ENCODE peak calls at places on chromosomes 2 and 18, in six cellular contexts. E is transverse colon, H is lung, Q is D721Med, J is hepatocyte, U is activated B cell treated with CpG ODN at 0.5 μM for 24 hours. D is an unnamed sample.

GRCh38 chr2:236180831-236181453 is 12.8 kb upstream of the GBX2 start:
- DNase-seq in E (peak), H (no peak), Q (no peak), J (peak), U (no peak), D (no peak)

GRCh38 chr2:17373041-17373440 is 145.2 kb downstream of the RAD51AP2 start:
- DNase-seq in E (no peak), H (no peak), Q (no peak), J (no peak), U (no peak), D (no peak)

GRCh38 chr2:232626584-232626983 is 6.8 kb upstream of the EFHD1 start:
- DNase-seq in E (no peak), H (no peak), Q (no peak), J (no peak), U (no peak), D (no peak)

GRCh38 chr18:26813043-26813442 is 52.5 kb downstream of the AQP4 start:
- DNase-seq in E (peak), H (peak), Q (no peak), J (peak), U (no peak), D (no peak)

GRCh38 chr2:197198890-197199289 is 111.7 kb downstream of the ANKRD44 start:
- DNase-seq in E (peak), H (peak), Q (no peak), J (no peak), U (peak), D (peak)

GRCh38 chr18:74589820-74590219 is 7.8 kb upstream of the ZNF407 start:
- DNase-seq in E (no peak), H (no peak), Q (no peak), J (no peak), U (no peak), D (no peak)

GRCh38 chr18:48829443-48830149 is 121.2 kb downstream of the SMAD7 start:
- DNase-seq in E (no peak), H (no peak), Q (no peak), J (peak), U (peak), D (no peak)

GRCh38 chr2:23486676-23487075 is 101.7 kb downstream of the KLHL29 start:
- DNase-seq in E (no peak), H (no peak), Q (no peak), J (no peak), U (no peak), D (no peak)

GRCh38 chr2:85111819-85112281 is 21.3 kb upstream of the TCF7L1 start:
- DNase-seq in E (no peak), H (no peak), Q (no peak), J (no peak), U (no peak), D (no peak)

GRCh38 chr2:5915926-5916325 is 223.7 kb downstream of the SOX11 start:
- DNase-seq in E (no peak), H (peak), Q (no peak), J (peak), U (no peak), D (no peak)

GRCh38 chr2:216880509-216881184 is 20.8 kb upstream of the TNP1 start:
- DNase-seq in E (peak), H (no peak), Q (no peak), J (peak), U (no peak), D (no peak)

GRCh38 chr2:226308981-226309380 is 490.6 kb downstream of the IRS1 start:
- DNase-seq in E (no peak), H (no peak), Q (no peak), J (no peak), U (no peak), D (no peak)

GRCh38 chr18:35776481-35776880 is 194.9 kb downstream of the GALNT1 start:
- DNase-seq in E (no peak), H (no peak), Q (no peak), J (no peak), U (no peak), D (no peak)

GRCh38 chr2:162103443-162104009 is 29.5 kb upstream of the DPP4 start:
- DNase-seq in E (no peak), H (no peak), Q (no peak), J (peak), U (no peak), D (no peak)

GRCh38 chr2:40043191-40043590 is 264.1 kb upstream of the THUMPD2 start:
- DNase-seq in E (no peak), H (no peak), Q (no peak), J (no peak), U (no peak), D (no peak)

GRCh38 chr2:140506606-140507005 is 1624.2 kb downstream of the LRP1B start:
- DNase-seq in E (no peak), H (no peak), Q (no peak), J (no peak), U (no peak), D (no peak)

GRCh38 chr2:182779323-182779722 is 63.3 kb downstream of the DNAJC10 start:
- DNase-seq in E (no peak), H (no peak), Q (no peak), J (no peak), U (no peak), D (no peak)

GRCh38 chr2:65165595-65165994 is 35.7 kb upstream of the RAB1A start:
- DNase-seq in E (no peak), H (no peak), Q (no peak), J (no peak), U (no peak), D (no peak)

GRCh38 chr2:28649481-28650260 is 102.0 kb upstream of the PPP1CB start:
- DNase-seq in E (no peak), H (no peak), Q (no peak), J (no peak), U (no peak), D (no peak)

GRCh38 chr18:68925268-68925667 is 127.4 kb downstream of the CCDC102B start:
- DNase-seq in E (no peak), H (no peak), Q (no peak), J (peak), U (no peak), D (no peak)

GRCh38 chr2:159736048-159736447 is 23.7 kb downstream of the MARCHF7 start:
- DNase-seq in E (no peak), H (no peak), Q (no peak), J (no peak), U (no peak), D (no peak)

GRCh38 chr2:68807821-68808266 is 63.4 kb downstream of the BMP10 start:
- DNase-seq in E (peak), H (peak), Q (no peak), J (peak), U (no peak), D (peak)

GRCh38 chr18:67410075-67410474 is 106.4 kb downstream of the DSEL start:
- DNase-seq in E (no peak), H (no peak), Q (no peak), J (no peak), U (no peak), D (no peak)

GRCh38 chr2:165274698-165275097 is 35.5 kb downstream of the SCN2A start:
- DNase-seq in E (peak), H (peak), Q (no peak), J (no peak), U (no peak), D (no peak)

GRCh38 chr2:172021074-172021931 is 21.6 kb downstream of the METAP1D start:
- DNase-seq in E (no peak), H (no peak), Q (no peak), J (peak), U (no peak), D (no peak)

GRCh38 chr2:101560780-101561315 is 85.9 kb upstream of the RFX8 start:
- DNase-seq in E (no peak), H (no peak), Q (no peak), J (no peak), U (no peak), D (no peak)

DNA sequence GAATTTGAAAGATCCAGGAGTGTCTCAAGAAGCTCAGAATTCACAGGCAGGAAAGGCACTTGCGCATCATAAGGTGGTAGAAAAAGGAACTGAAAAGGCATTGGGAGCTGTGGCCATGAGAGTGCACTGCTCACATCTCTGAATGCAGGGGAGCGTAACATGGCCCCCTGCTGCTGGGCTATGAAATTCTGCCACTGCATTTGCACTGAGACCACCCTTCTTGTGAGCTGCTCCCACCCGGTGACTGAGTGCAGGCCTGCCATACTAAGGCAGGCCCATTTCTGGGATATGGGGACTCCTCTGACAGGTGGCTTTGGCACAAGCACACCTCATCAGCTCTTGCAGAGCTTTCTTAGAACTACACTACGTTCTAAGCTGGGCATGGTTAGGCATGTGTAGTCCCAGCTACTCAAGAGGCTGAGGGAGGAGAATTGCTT is 25.3 kb upstream of the STARD7 start:
- DNase-seq in E (no peak), H (no peak), Q (no peak), J (no peak), U (peak), D (no peak)
- TF ChIP-seq CTCF in E (no peak), H (no peak), Q (no peak), J (no peak), U (no peak), D (peak)

GRCh38 chr2:203871371-203871983 is 3.9 kb downstream of the CTLA4 start:
- DNase-seq in E (no peak), H (no peak), Q (no peak), J (no peak), U (no peak), D (peak)

GRCh38 chr2:203869610-203870042 is 2.1 kb downstream of the CTLA4 start:
- DNase-seq in E (no peak), H (no peak), Q (no peak), J (no peak), U (no peak), D (no peak)

GRCh38 chr2:203869207-203869606 is 1.6 kb downstream of the CTLA4 start:
- DNase-seq in E (no peak), H (no peak), Q (no peak), J (no peak), U (no peak), D (no peak)

GRCh38 chr2:203870942-203871341 is 3.4 kb downstream of the CTLA4 start:
- DNase-seq in E (no peak), H (no peak), Q (no peak), J (no peak), U (no peak), D (no peak)

DNA sequence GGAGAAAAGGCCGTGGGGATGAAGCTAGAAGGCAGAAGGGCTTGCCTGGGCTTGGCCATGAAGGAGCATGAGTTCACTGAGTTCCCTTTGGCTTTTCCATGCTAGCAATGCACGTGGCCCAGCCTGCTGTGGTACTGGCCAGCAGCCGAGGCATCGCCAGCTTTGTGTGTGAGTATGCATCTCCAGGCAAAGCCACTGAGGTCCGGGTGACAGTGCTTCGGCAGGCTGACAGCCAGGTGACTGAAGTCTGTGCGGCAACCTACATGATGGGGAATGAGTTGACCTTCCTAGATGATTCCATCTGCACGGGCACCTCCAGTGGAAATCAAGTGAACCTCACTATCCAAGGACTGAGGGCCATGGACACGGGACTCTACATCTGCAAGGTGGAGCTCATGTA is 2.9 kb downstream of the CTLA4 start:
- DNase-seq in E (no peak), H (no peak), Q (no peak), J (no peak), U (no peak), D (no peak)
- TF ChIP-seq CTCF in E (no peak), H (no peak), Q (no peak), J (no peak), U (no peak), D (no peak)

GRCh38 chr2:241686649-241687425 is at the start of gene DTYMK:
- DNase-seq in E (peak), H (peak), Q (peak), J (peak), U (peak), D (peak)
- TF ChIP-seq CTCF in E (no peak), H (no peak), Q (no peak), J (no peak), U (no peak), D (no peak)

GRCh38 chr18:77479047-77479446 is 229.4 kb downstream of the GALR1 start:
- DNase-seq in E (no peak), H (no peak), Q (no peak), J (no peak), U (no peak), D (no peak)

GRCh38 chr18:77481541-77481940 is 231.9 kb downstream of the GALR1 start:
- DNase-seq in E (no peak), H (no peak), Q (no peak), J (no peak), U (no peak), D (no peak)

GRCh38 chr18:77482190-77482928 is 232.7 kb downstream of the GALR1 start:
- DNase-seq in E (no peak), H (no peak), Q (no peak), J (no peak), U (no peak), D (no peak)

GRCh38 chr18:77478619-77479018 is 229.0 kb downstream of the GALR1 start:
- DNase-seq in E (peak), H (no peak), Q (no peak), J (no peak), U (no peak), D (no peak)
- TF ChIP-seq CTCF in E (peak), H (no peak), Q (no peak), J (no peak), U (no peak), D (peak)

GRCh38 chr2:238286551-238286950 is 1.9 kb downstream of the PER2 start:
- DNase-seq in E (peak), H (peak), Q (no peak), J (peak), U (no peak), D (peak)
- TF ChIP-seq CTCF in E (no peak), H (no peak), Q (no peak), J (no peak), U (no peak), D (no peak)

GRCh38 chr2:169221745-169222369 is 140.5 kb downstream of the LRP2 start:
- DNase-seq in E (no peak), H (no peak), Q (no peak), J (peak), U (no peak), D (no peak)
- TF ChIP-seq CTCF in E (peak), H (no peak), Q (peak), J (peak), U (no peak), D (peak)

DNA sequence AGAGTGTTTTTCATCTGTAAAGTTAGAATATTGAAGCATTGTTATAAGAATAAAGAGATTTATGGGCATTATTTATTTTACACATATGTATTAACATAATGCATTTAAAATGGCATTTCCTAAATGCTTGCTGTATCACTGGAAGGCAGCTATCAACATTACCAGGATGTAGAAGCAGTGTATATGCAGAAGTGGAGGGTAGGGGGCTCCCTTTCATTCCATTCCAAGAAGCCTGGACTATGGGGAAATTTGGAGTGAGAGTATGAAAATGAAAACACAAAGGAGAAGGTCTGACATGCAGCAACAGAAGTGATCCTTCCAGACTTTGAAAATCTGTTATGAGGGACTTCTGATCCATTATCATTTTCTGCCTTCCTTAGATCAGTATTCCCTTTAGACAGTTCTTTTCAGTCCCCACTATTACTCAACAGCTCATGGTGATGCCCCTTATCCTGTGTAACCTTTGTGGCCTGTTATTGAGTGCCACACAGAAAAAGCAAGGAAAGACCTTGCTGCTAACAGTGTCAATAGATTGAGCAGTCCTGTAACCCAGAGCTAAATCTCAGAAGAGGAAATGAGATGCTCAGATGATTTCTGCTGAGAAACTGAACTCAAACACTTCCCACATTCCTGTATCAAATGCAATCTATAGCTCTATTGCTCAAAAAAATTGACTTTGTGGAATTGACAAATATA is 216.6 kb downstream of the HNMT start:
- DNase-seq in E (no peak), H (no peak), Q (no peak), J (no peak), U (no peak), D (no peak)
- TF ChIP-seq CTCF in E (no peak), H (no peak), Q (no peak), J (no peak), U (no peak), D (no peak)

GRCh38 chr18:32930695-32931301 is 158.0 kb upstream of the KLHL14 start:
- DNase-seq in E (no peak), H (no peak), Q (no peak), J (peak), U (no peak), D (no peak)
- TF ChIP-seq CTCF in E (peak), H (no peak), Q (peak), J (peak), U (no peak), D (peak)

GRCh38 chr2:113965228-113965627 is 75.3 kb downstream of the ACTR3 start:
- DNase-seq in E (no peak), H (no peak), Q (no peak), J (no peak), U (no peak), D (no peak)

GRCh38 chr2:113966171-113966570 is 76.3 kb downstream of the ACTR3 start:
- DNase-seq in E (no peak), H (no peak), Q (no peak), J (no peak), U (no peak), D (no peak)

GRCh38 chr2:113964436-113964835 is 74.5 kb downstream of the ACTR3 start:
- DNase-seq in E (no peak), H (no peak), Q (no peak), J (no peak), U (no peak), D (no peak)

GRCh38 chr2:113966832-113967231 is 76.9 kb downstream of the ACTR3 start:
- DNase-seq in E (no peak), H (no peak), Q (no peak), J (no peak), U (no peak), D (no peak)

GRCh38 chr2:113965644-113966043 is 75.8 kb downstream of the ACTR3 start:
- DNase-seq in E (no peak), H (no peak), Q (no peak), J (peak), U (no peak), D (no peak)
- TF ChIP-seq CTCF in E (peak), H (no peak), Q (peak), J (peak), U (no peak), D (peak)

D was measured in CD14-positive monocyte.